ENCODE peak calls at places on chromosomes 16 and 17, in ten cellular contexts. One of them, this sample, is unnamed.

GRCh38 chr17:7045492-7046126 is 1.7 kb upstream of the SLC16A11 start:
- DNase-seq in stimulated activated naive CD4-positive, alpha-beta T cell: peak
- DNase-seq in hippocampal formation: no peak
- DNase-seq in GM23338: peak
- DNase-seq in mucosa of gallbladder: peak
- DNase-seq in uterus: no peak
- DNase-seq in activated CD8-positive, alpha-beta T cell treated with anti-CD3 and anti-CD28 coated beads for 36 hours: peak
- DNase-seq in T-helper 17 cell: no peak
- DNase-seq in NCI-H1436: peak
- DNase-seq in hypothalamus: no peak
- DNase-seq in this sample: peak

GRCh38 chr17:74864297-74864865 is 4.7 kb upstream of the GRIN2C start:
- DNase-seq in activated CD8-positive, alpha-beta T cell treated with anti-CD3 and anti-CD28 coated beads for 36 hours: no peak
- DNase-seq in hypothalamus: no peak
- DNase-seq in mucosa of gallbladder: no peak
- DNase-seq in T-helper 17 cell: no peak
- DNase-seq in NCI-H1436: no peak
- DNase-seq in stimulated activated naive CD4-positive, alpha-beta T cell: no peak
- DNase-seq in hippocampal formation: no peak
- DNase-seq in GM23338: no peak
- DNase-seq in uterus: no peak
- DNase-seq in this sample: no peak

GRCh38 chr17:48595107-48595999 is 1.8 kb upstream of the HOXB5 start:
- DNase-seq in NCI-H1436: no peak
- DNase-seq in activated CD8-positive, alpha-beta T cell treated with anti-CD3 and anti-CD28 coated beads for 36 hours: no peak
- DNase-seq in uterus: no peak
- DNase-seq in T-helper 17 cell: no peak
- DNase-seq in stimulated activated naive CD4-positive, alpha-beta T cell: no peak
- DNase-seq in hippocampal formation: no peak
- DNase-seq in GM23338: no peak
- DNase-seq in mucosa of gallbladder: no peak
- DNase-seq in hypothalamus: no peak
- DNase-seq in this sample: no peak

GRCh38 chr16:720990-721764 is at the start of gene ANTKMT:
- DNase-seq in mucosa of gallbladder: peak
- DNase-seq in NCI-H1436: peak
- DNase-seq in GM23338: peak
- DNase-seq in stimulated activated naive CD4-positive, alpha-beta T cell: peak
- DNase-seq in T-helper 17 cell: peak
- DNase-seq in hypothalamus: peak
- DNase-seq in activated CD8-positive, alpha-beta T cell treated with anti-CD3 and anti-CD28 coated beads for 36 hours: peak
- DNase-seq in hippocampal formation: peak
- DNase-seq in uterus: peak
- DNase-seq in this sample: no peak

GRCh38 chr17:81371910-81372760 is 23.1 kb upstream of the BAHCC1 start:
- DNase-seq in uterus: no peak
- DNase-seq in hippocampal formation: peak
- DNase-seq in mucosa of gallbladder: no peak
- DNase-seq in NCI-H1436: no peak
- DNase-seq in GM23338: peak
- DNase-seq in activated CD8-positive, alpha-beta T cell treated with anti-CD3 and anti-CD28 coated beads for 36 hours: no peak
- DNase-seq in T-helper 17 cell: no peak
- DNase-seq in stimulated activated naive CD4-positive, alpha-beta T cell: no peak
- DNase-seq in hypothalamus: no peak
- DNase-seq in this sample: no peak

GRCh38 chr17:72580321-72581127 is 459.7 kb downstream of the SOX9 start:
- DNase-seq in T-helper 17 cell: no peak
- DNase-seq in hippocampal formation: no peak
- DNase-seq in activated CD8-positive, alpha-beta T cell treated with anti-CD3 and anti-CD28 coated beads for 36 hours: no peak
- DNase-seq in mucosa of gallbladder: peak
- DNase-seq in uterus: no peak
- DNase-seq in NCI-H1436: peak
- DNase-seq in stimulated activated naive CD4-positive, alpha-beta T cell: no peak
- DNase-seq in GM23338: no peak
- DNase-seq in hypothalamus: no peak
- DNase-seq in this sample: no peak

GRCh38 chr17:38654411-38655398 is 20.1 kb downstream of the EPOP start:
- DNase-seq in uterus: no peak
- DNase-seq in activated CD8-positive, alpha-beta T cell treated with anti-CD3 and anti-CD28 coated beads for 36 hours: peak
- DNase-seq in T-helper 17 cell: no peak
- DNase-seq in GM23338: peak
- DNase-seq in hypothalamus: no peak
- DNase-seq in mucosa of gallbladder: no peak
- DNase-seq in stimulated activated naive CD4-positive, alpha-beta T cell: no peak
- DNase-seq in hippocampal formation: no peak
- DNase-seq in NCI-H1436: no peak
- DNase-seq in this sample: no peak

GRCh38 chr16:55494994-55495421 is 13.9 kb upstream of the LPCAT2 start:
- DNase-seq in NCI-H1436: no peak
- DNase-seq in T-helper 17 cell: no peak
- DNase-seq in hypothalamus: no peak
- DNase-seq in hippocampal formation: peak
- DNase-seq in GM23338: peak
- DNase-seq in stimulated activated naive CD4-positive, alpha-beta T cell: no peak
- DNase-seq in uterus: peak
- DNase-seq in activated CD8-positive, alpha-beta T cell treated with anti-CD3 and anti-CD28 coated beads for 36 hours: no peak
- DNase-seq in mucosa of gallbladder: peak
- DNase-seq in this sample: no peak

GRCh38 chr16:70573451-70574121 is 50.0 kb downstream of the SF3B3 start:
- DNase-seq in activated CD8-positive, alpha-beta T cell treated with anti-CD3 and anti-CD28 coated beads for 36 hours: no peak
- DNase-seq in stimulated activated naive CD4-positive, alpha-beta T cell: no peak
- DNase-seq in GM23338: peak
- DNase-seq in NCI-H1436: no peak
- DNase-seq in hypothalamus: no peak
- DNase-seq in hippocampal formation: no peak
- DNase-seq in T-helper 17 cell: no peak
- DNase-seq in mucosa of gallbladder: peak
- DNase-seq in uterus: no peak
- DNase-seq in this sample: no peak

GRCh38 chr16:88074041-88074440 is 122.8 kb downstream of the BANP start:
- DNase-seq in mucosa of gallbladder: no peak
- DNase-seq in uterus: no peak
- DNase-seq in NCI-H1436: no peak
- DNase-seq in hypothalamus: no peak
- DNase-seq in stimulated activated naive CD4-positive, alpha-beta T cell: no peak
- DNase-seq in hippocampal formation: no peak
- DNase-seq in GM23338: no peak
- DNase-seq in T-helper 17 cell: no peak
- DNase-seq in activated CD8-positive, alpha-beta T cell treated with anti-CD3 and anti-CD28 coated beads for 36 hours: no peak
- DNase-seq in this sample: no peak